ENCODE peak calls at places on chromosomes 5 and 9, in eight cellular contexts. O, R, L, P, S, K, F and T are unnamed samples.
A peak's percentile ranks its signal among the peaks of the same experiment; 100 is the strongest.

GRCh38 chr9:138048184-138048583 is 170.6 kb downstream of the CACNA1B start:
- DNase-seq in O (no peak), R (no peak), L (no peak), P (no peak), S (no peak), K (no peak), F (peak; percentile 44), T (no peak)

GRCh38 chr5:93649234-93649900 is 66.3 kb downstream of the NR2F1 start:
- DNase-seq in O (no peak), R (no peak), L (no peak), P (no peak), S (no peak), K (no peak), F (no peak), T (no peak)

GRCh38 chr9:109166771-109167601 is at the start of gene FRRS1L:
- DNase-seq in O (no peak), R (no peak), L (no peak), P (no peak), S (no peak), K (no peak), F (no peak), T (no peak)

GRCh38 chr5:138603521-138603920 is 28.3 kb upstream of the HSPA9 start:
- DNase-seq in O (no peak), R (no peak), L (no peak), P (no peak), S (peak; percentile 56), K (no peak), F (peak; percentile 16), T (peak; percentile 35)

GRCh38 chr5:128259530-128260145 is 176.1 kb downstream of the SLC12A2 start:
- DNase-seq in O (no peak), R (no peak), L (no peak), P (peak; percentile 56), S (peak; percentile 61), K (no peak), F (no peak), T (no peak)

GRCh38 chr5:125446986-125447385 is 700.5 kb upstream of the ZNF608 start:
- DNase-seq in O (no peak), R (no peak), L (peak; percentile 71), P (no peak), S (peak; percentile 68), K (no peak), F (no peak), T (peak; percentile 77)

GRCh38 chr9:20693068-20693467 is 9.0 kb downstream of the FOCAD start:
- DNase-seq in O (no peak), R (no peak), L (no peak), P (no peak), S (peak; percentile 38), K (no peak), F (no peak), T (no peak)

GRCh38 chr9:14842269-14842668 is 68.0 kb downstream of the FREM1 start:
- DNase-seq in O (no peak), R (no peak), L (no peak), P (no peak), S (no peak), K (no peak), F (no peak), T (no peak)

GRCh38 chr5:177447066-177447610 is 524 bp downstream of the PRR7 start:
- DNase-seq in O (peak; percentile 92), R (peak; percentile 52), L (no peak), P (no peak), S (peak; percentile 36), K (peak; percentile 64), F (no peak), T (no peak)

GRCh38 chr9:134366223-134367031 is 40.2 kb downstream of the RXRA start:
- DNase-seq in O (peak; percentile 93), R (peak; percentile 94), L (peak; percentile 82), P (peak; percentile 95), S (peak; percentile 81), K (peak; percentile 86), F (peak; percentile 96), T (peak; percentile 43)

GRCh38 chr5:72511371-72512178 is 4.4 kb upstream of the ZNF366 start:
- DNase-seq in O (no peak), R (no peak), L (peak; percentile 60), P (no peak), S (no peak), K (no peak), F (no peak), T (peak; percentile 26)

GRCh38 chr5:115196161-115196560 is 26.5 kb upstream of the TRIM36 start:
- DNase-seq in O (no peak), R (no peak), L (no peak), P (no peak), S (no peak), K (no peak), F (no peak), T (no peak)

GRCh38 chr5:17218353-17219005 is 1.0 kb downstream of the BASP1 start:
- DNase-seq in O (peak; percentile 88), R (peak; percentile 66), L (peak; percentile 57), P (no peak), S (peak; percentile 80), K (no peak), F (peak; percentile 71), T (peak; percentile 76)

GRCh38 chr9:114914139-114914538 is 16.3 kb downstream of the TNFSF8 start:
- DNase-seq in O (no peak), R (peak; percentile 50), L (no peak), P (no peak), S (no peak), K (no peak), F (no peak), T (no peak)

GRCh38 chr5:93186031-93186682 is 394.9 kb downstream of the NR2F1-AS1 start:
- DNase-seq in O (no peak), R (no peak), L (peak; percentile 94), P (no peak), S (peak; percentile 71), K (no peak), F (no peak), T (peak; percentile 73)

GRCh38 chr5:159409801-159410200 is 79.5 kb upstream of the IL12B start:
- DNase-seq in O (no peak), R (no peak), L (no peak), P (no peak), S (no peak), K (no peak), F (no peak), T (no peak)

GRCh38 chr9:99030082-99030481 is 74.8 kb upstream of the TGFBR1 start:
- DNase-seq in O (no peak), R (no peak), L (peak; percentile 92), P (no peak), S (peak; percentile 93), K (no peak), F (no peak), T (peak; percentile 95)

GRCh38 chr5:41524174-41524573 is 13.8 kb upstream of the PLCXD3 start:
- DNase-seq in O (no peak), R (peak; percentile 60), L (no peak), P (no peak), S (peak; percentile 24), K (no peak), F (no peak), T (no peak)
- TF ChIP-seq CTCF in O (no peak), R (peak; percentile 64), L (peak; percentile 15), P (peak; percentile 22), S (peak; percentile 30), K (peak; percentile 26), F (no peak), T (no peak)

DNA sequence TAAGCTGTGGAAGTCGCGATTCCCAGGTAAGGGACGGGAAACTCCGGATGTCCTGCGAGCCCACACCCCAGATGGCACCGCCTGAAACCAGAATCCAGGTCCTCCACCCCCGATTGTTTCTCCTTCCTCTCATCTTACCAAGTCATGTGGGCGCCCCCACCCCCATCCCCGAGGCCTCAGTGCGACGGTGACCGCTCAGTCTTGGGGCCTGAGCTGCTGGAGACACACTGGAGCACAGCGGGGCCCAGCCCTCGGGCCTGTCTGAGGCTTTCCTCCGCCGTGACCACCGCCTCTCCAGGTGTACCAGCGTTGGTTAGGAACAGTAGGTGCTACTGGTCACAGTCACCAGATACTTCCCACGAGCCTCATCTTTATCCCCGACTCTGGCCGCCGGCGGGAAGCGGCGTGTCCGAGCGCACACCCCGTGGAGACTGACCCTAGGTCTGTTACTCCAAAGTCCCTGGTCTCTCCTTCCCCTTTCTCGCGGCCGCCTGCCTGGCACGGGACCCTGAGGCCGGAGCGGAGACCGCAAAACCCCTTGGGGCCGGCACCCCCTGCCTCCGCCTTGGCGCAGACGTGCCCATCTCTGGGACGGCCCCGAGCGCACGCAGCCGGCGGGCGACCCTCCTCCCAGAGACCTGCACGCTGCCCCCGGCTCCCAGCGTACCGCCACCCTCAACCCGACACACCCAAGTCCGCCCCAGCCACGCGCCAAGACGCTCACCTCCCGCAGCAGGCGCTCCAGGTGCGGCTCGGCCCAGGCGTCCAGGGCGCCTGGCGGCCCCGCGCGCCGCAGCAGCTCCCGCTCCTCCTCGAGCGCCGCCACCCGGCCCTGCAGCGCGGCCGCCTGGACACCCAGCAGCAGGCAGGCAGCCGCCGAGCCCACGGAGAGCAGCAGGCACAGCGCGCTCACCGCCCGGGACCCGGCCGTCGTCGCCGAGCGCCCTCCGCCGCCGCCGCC is 733 bp downstream of the COL23A1 start:
- DNase-seq in O (peak; percentile 81), R (peak; percentile 41), L (no peak), P (peak; percentile 51), S (peak; percentile 22), K (no peak), F (no peak), T (no peak)
- TF ChIP-seq CTCF in O (no peak), R (no peak), L (peak; percentile 10), P (peak; percentile 43), S (no peak), K (no peak), F (no peak), T (no peak)

DNA sequence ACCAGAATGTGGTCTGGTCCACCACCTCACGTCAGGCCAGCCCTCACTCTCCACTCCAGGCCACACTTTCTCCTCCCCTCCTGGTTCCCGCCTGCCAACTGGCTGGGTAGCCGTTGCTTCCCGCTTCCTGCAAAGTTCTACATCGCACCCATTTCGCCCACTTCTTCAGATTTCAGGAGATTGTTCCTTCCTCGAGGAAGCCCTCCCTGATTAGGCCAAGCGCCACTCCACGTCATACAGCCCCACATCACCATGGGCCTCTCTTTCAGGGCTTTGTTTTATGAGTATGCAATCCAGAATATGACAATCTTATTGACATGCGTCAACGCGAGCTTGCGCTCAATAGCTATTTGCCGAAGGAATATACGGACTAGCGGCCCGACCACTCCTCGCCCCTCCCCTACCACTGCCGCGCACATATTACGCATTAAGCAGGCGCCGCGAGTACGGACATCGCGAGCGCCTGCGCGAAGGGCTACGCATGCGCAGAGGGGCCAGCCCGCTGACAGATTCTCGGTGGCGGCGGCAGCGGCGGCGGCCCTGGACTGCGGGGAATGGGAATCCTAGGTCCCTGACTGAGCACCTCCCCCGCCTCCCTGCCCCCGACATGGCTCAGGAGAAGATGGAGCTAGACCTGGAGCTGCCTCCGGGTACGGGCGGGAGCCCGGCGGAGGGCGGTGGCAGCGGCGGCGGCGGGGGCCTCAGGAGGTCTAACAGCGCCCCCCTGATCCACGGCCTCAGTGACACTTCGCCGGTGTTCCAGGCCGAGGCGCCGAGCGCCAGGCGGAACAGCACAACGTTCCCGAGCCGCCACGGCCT is 74.7 kb downstream of the PIP5K1B start:
- DNase-seq in O (peak; percentile 98), R (peak; percentile 96), L (peak; percentile 95), P (peak; percentile 97), S (peak; percentile 95), K (peak; percentile 63), F (peak; percentile 96), T (peak; percentile 92)
- TF ChIP-seq CTCF in O (peak; percentile 56), R (peak; percentile 60), L (peak; percentile 36), P (no peak), S (no peak), K (peak; percentile 53), F (peak; percentile 26), T (peak; percentile 30)

DNA sequence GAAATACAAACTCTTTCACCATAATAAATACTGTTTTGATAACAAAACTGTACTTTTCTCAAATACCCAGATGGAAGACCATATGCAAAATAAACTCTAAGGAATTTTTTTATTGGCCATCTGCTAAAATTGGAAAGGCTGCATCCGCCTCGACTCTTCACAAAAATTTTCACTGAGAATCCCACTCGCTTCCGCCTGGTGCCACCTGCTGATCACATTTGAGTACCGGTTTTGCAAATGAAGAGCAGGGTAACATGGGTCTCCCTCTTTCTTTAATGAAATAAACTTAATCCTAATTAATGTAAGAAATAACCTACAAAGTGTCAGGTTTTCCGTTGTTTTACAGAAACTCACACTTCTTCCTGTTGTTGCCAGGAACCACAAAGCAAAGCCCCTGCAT is 76.3 kb downstream of the TTLL11 start:
- DNase-seq in O (no peak), R (peak; percentile 41), L (no peak), P (no peak), S (peak; percentile 31), K (no peak), F (no peak), T (no peak)
- TF ChIP-seq CTCF in O (peak; percentile 21), R (peak; percentile 51), L (peak; percentile 44), P (peak; percentile 26), S (peak; percentile 39), K (peak; percentile 39), F (no peak), T (peak; percentile 63)